ENCODE peak calls at places on chromosomes 16 and 17, in seven cellular contexts. E is trophoblast cell, N is H9, J is mesendoderm, S is neuronal stem cell, O is mesenchymal stem cell, W is H1. V is an unnamed sample.

GRCh38 chr17:29650407-29650806 is 27.7 kb upstream of the CORO6 start:
- DNase-seq in E (no peak), N (no peak), J (no peak), S (no peak), O (no peak), W (no peak), V (no peak)

GRCh38 chr17:43534909-43535308 is 11.2 kb downstream of the ETV4 start:
- DNase-seq in E (no peak), N (no peak), J (no peak), S (no peak), O (no peak), W (no peak), V (no peak)

GRCh38 chr16:84451781-84452180 is 52.7 kb downstream of the MEAK7 start:
- DNase-seq in E (no peak), N (no peak), J (no peak), S (no peak), O (no peak), W (no peak), V (no peak)

GRCh38 chr17:63819131-63819530 is 8.1 kb upstream of the PSMC5 start:
- DNase-seq in E (no peak), N (no peak), J (no peak), S (no peak), O (no peak), W (no peak), V (no peak)

GRCh38 chr17:16942141-16943031 is 29.5 kb downstream of the TNFRSF13B start:
- DNase-seq in E (no peak), N (no peak), J (no peak), S (no peak), O (no peak), W (no peak), V (peak)

GRCh38 chr17:72913315-72913714 is 179.2 kb downstream of the SLC39A11 start:
- DNase-seq in E (no peak), N (no peak), J (peak), S (no peak), O (no peak), W (no peak), V (no peak)

GRCh38 chr17:38671939-38672720 is 2.6 kb downstream of the EPOP start:
- DNase-seq in E (no peak), N (peak), J (peak), S (no peak), O (no peak), W (no peak), V (no peak)

GRCh38 chr17:47810200-47810821 is 11.3 kb downstream of the OSBPL7 start:
- DNase-seq in E (peak), N (peak), J (peak), S (no peak), O (peak), W (no peak), V (peak)

GRCh38 chr16:27369806-27370205 is 32.2 kb upstream of the IL21R start:
- DNase-seq in E (no peak), N (no peak), J (no peak), S (no peak), O (peak), W (no peak), V (peak)
- H3K18ac ChIP-seq in E (no peak), N (no peak), J (no peak), S (no peak), O (no peak), W (no peak), V (no peak)

GRCh38 chr16:2842340-2843000 is 12.4 kb downstream of the ZG16B start:
- DNase-seq in E (peak), N (peak), J (peak), S (no peak), O (no peak), W (no peak), V (no peak)
- H3K18ac ChIP-seq in E (no peak), N (peak), J (no peak), S (peak), O (no peak), W (peak), V (no peak)

GRCh38 chr17:31448467-31449077 is 57.1 kb downstream of the RAB11FIP4 start:
- DNase-seq in E (peak), N (no peak), J (peak), S (no peak), O (peak), W (no peak), V (peak)

GRCh38 chr17:31446195-31446967 is 54.9 kb downstream of the RAB11FIP4 start:
- DNase-seq in E (no peak), N (no peak), J (no peak), S (no peak), O (no peak), W (no peak), V (no peak)

GRCh38 chr17:31452101-31452500 is 60.6 kb downstream of the RAB11FIP4 start:
- DNase-seq in E (peak), N (no peak), J (no peak), S (no peak), O (no peak), W (no peak), V (peak)

GRCh38 chr17:31452561-31453110 is 61.2 kb downstream of the RAB11FIP4 start:
- DNase-seq in E (no peak), N (no peak), J (peak), S (no peak), O (no peak), W (no peak), V (no peak)

GRCh38 chr17:31449746-31450145 is 58.3 kb downstream of the RAB11FIP4 start:
- DNase-seq in E (peak), N (no peak), J (no peak), S (no peak), O (no peak), W (no peak), V (no peak)
- H3K18ac ChIP-seq in E (no peak), N (no peak), J (no peak), S (no peak), O (no peak), W (no peak), V (no peak)

GRCh38 chr16:25449802-25450201 is 192.2 kb upstream of the ZKSCAN2 start:
- DNase-seq in E (no peak), N (no peak), J (no peak), S (no peak), O (no peak), W (no peak), V (no peak)
- H3K18ac ChIP-seq in E (no peak), N (no peak), J (no peak), S (no peak), O (no peak), W (no peak), V (no peak)

DNA sequence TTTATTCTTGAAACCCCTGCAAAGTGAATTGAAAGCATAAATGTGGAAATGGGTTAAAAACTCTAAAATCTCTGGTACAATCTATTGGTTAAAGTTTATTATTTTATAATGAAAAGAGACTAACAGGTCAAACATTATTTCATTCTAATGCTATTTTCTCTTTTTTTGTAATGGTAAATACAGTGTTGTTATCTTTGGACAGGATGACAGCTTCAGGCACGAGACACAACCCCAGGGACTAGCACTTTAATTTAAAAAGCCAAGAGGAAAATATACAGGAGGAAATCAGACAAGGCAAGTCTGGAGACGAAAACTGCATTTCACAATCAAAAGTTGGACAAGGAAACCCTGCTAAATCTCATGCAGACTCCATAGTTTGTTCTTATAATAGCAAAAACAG is 589.1 kb upstream of the CDH8 start:
- DNase-seq in E (no peak), N (no peak), J (no peak), S (no peak), O (no peak), W (no peak), V (no peak)
- H3K18ac ChIP-seq in E (no peak), N (no peak), J (no peak), S (no peak), O (no peak), W (no peak), V (no peak)

GRCh38 chr16:55576369-55576768 is 9.9 kb downstream of the CAPNS2 start:
- DNase-seq in E (no peak), N (no peak), J (no peak), S (no peak), O (no peak), W (no peak), V (no peak)

GRCh38 chr16:55577888-55578287 is 11.4 kb downstream of the CAPNS2 start:
- DNase-seq in E (no peak), N (no peak), J (no peak), S (no peak), O (no peak), W (no peak), V (no peak)

GRCh38 chr16:55571191-55571897 is 4.9 kb downstream of the CAPNS2 start:
- DNase-seq in E (no peak), N (no peak), J (no peak), S (no peak), O (no peak), W (no peak), V (no peak)

GRCh38 chr16:55572439-55572838 is 6.0 kb downstream of the CAPNS2 start:
- DNase-seq in E (no peak), N (no peak), J (no peak), S (no peak), O (no peak), W (no peak), V (no peak)

GRCh38 chr16:55575621-55576020 is 9.1 kb downstream of the CAPNS2 start:
- DNase-seq in E (no peak), N (no peak), J (no peak), S (no peak), O (no peak), W (no peak), V (no peak)
- H3K18ac ChIP-seq in E (no peak), N (no peak), J (no peak), S (no peak), O (no peak), W (no peak), V (no peak)